ENCODE peak calls at places on chromosomes 7 and 10, in five cellular contexts. E is body of pancreas; B is CD4-positive, alpha-beta memory T cell; A is pancreas; Q is PC-9. G is an unnamed sample. For H3K36me3, the result is how much of the 10 kb centered on the place peaks cover.

GRCh38 chr10:73263948-73264347 is 11.5 kb upstream of the MRPS16 start:
- DNase-seq in B (peak), A (no peak), Q (no peak), E (no peak), G (no peak)

GRCh38 chr7:45670227-45670626 is 96.1 kb downstream of the ADCY1 start:
- DNase-seq in B (no peak), Q (no peak), E (peak), A (no peak), G (no peak)

GRCh38 chr10:118276203-118276602 is 65.9 kb downstream of the FAM204A start:
- DNase-seq in A (no peak), B (no peak), E (no peak), Q (no peak), G (no peak)

GRCh38 chr10:47094636-47095035 is 183.4 kb downstream of the PTPN20 start:
- DNase-seq in Q (no peak), A (no peak), B (no peak), E (no peak), G (no peak)

GRCh38 chr10:91296471-91296870 is 76.0 kb downstream of the PCGF5 start:
- DNase-seq in Q (no peak), A (no peak), B (no peak), E (no peak), G (no peak)

GRCh38 chr10:131703941-131704340 is 196.9 kb upstream of the PPP2R2D start:
- DNase-seq in B (no peak), E (peak), Q (no peak), A (no peak), G (no peak)

GRCh38 chr7:24337180-24337579 is 53.2 kb downstream of the NPY start:
- DNase-seq in A (no peak), Q (no peak), B (no peak), E (no peak), G (no peak)

GRCh38 chr10:4717670-4718069 is 108.3 kb upstream of the AKR1E2 start:
- DNase-seq in B (no peak), Q (no peak), A (no peak), E (no peak), G (no peak)

GRCh38 chr10:29948971-29949370 is 110.4 kb downstream of the JCAD start:
- DNase-seq in A (no peak), E (peak), B (no peak), Q (no peak), G (peak)

GRCh38 chr7:1033546-1034145 is 10.7 kb upstream of the GPR146 start:
- DNase-seq in A (no peak), Q (no peak), B (peak), E (no peak), G (no peak)

GRCh38 chr10:90437452-90437851 is 420.4 kb downstream of the HTR7 start:
- DNase-seq in A (no peak), B (no peak), E (no peak), Q (no peak), G (no peak)

GRCh38 chr7:141158562-141158961 is 84.7 kb downstream of the TMEM178B start:
- DNase-seq in Q (peak), E (no peak), B (no peak), A (peak), G (no peak)

GRCh38 chr10:113997428-113997827 is 46.2 kb upstream of the ADRB1 start:
- DNase-seq in B (no peak), A (peak), Q (no peak), E (peak), G (no peak)

GRCh38 chr7:156673454-156673853 is 32.9 kb downstream of the RNF32 start:
- DNase-seq in A (no peak), Q (no peak), E (no peak), B (no peak), G (no peak)

GRCh38 chr10:75708060-75708459 is 276.6 kb downstream of the LRMDA start:
- DNase-seq in Q (no peak), B (no peak), A (no peak), E (no peak), G (no peak)

GRCh38 chr10:119270893-119271361 is 63.6 kb downstream of the GRK5 start:
- DNase-seq in Q (peak), B (peak), A (peak), E (peak), G (no peak)

DNA sequence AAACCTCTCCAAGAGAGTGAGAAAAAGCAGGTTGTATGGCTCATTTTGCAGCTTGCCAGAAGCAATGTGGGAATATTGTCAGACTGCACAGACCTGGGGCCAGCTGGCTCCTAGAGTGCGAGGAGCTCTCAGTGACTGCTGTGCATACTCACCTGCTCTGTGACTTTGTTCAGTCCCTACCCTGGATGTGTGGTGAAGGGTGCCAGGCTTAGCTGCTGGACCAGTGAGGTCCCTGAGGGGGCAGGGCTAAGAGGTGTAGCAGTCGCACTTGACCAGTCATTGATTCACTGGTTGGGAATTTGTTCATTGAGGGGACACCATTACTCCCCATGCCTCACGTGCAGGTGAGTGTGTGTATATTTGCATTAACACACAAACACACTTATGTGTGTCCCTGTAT is 60.1 kb downstream of the IKZF1 start:
- DNase-seq in Q (no peak), E (no peak), A (no peak), B (no peak), G (no peak)
- H3K36me3 ChIP-seq in Q (under half), E (under half), A (under half), B (under half), G (under half)

GRCh38 chr7:69934475-69934903 is 336.2 kb downstream of the AUTS2 start:
- DNase-seq in Q (no peak), E (no peak), A (no peak), B (no peak), G (no peak)
- H3K36me3 ChIP-seq in Q (under half), E (under half), A (under half), B (under half), G (under half)

GRCh38 chr7:131970602-131971001 is 414.2 kb upstream of the PODXL start:
- DNase-seq in A (no peak), E (no peak), B (no peak), Q (no peak), G (no peak)
- H3K36me3 ChIP-seq in A (under half), E (under half), B (under half), Q (under half), G (under half)

DNA sequence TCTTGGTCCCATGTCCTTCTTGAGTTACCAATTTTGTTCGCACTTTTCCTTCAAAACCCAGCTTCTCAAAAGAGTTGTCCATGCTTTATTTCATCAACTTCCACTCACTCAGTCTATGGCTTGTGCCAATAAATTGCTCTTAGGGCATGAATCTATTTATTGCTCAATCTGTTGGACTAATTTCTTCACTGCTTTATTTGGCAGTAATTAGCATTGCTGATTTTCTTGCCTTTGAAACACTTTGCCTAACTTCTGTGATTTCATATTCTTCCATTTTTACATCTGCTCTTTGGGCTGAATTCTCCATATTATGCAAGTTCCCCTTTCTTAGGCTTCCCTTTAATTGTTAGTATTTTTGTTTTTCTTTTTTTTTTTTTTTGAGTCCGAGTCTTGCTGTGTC is 16.8 kb downstream of the DLD start:
- DNase-seq in A (no peak), Q (no peak), B (no peak), E (no peak), G (no peak)
- H3K36me3 ChIP-seq in A (under half), Q (under half), B (half or more), E (under half), G (under half)

DNA sequence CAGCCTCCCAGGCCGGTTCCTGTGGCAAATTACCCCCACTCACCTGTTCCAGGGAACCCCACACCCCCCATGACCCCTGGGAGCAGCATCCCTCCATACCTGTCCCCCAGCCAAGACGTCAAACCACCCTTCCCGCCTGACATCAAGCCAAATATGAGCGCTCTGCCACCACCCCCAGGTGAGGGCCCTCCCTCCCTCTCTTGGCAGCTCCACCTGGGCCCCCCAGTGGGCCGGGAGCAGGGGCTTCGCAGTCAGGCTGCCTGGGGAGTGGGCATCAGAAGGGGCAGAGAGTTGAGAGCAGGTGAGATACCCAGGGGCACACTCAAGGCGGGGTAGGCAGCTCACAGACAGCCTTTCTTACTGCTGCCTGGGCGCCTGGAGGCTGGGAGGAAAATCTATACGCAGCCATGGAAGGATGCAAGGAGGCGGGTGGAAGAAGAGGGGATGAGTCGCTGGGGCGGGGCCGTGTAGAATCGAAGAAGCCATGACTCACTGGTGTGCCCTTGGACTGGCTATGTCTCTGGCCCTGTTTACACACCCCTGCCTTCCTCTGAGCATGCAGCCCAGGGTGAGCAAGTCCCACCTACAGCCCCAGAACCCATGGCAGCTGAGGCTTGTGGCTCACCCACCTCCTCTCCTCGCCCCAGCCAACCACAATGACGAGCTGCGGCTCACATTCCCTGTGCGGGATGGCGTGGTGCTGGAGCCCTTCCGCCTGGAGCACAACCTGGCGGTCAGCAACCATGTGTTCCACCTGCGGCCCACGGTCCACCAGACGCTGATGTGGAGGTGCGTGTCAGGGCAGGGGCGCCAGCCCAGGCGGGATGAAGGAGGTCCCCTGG is 48.6 kb upstream of the PPIF start:
- DNase-seq in A (no peak), Q (peak), B (no peak), E (no peak), G (peak)
- H3K36me3 ChIP-seq in A (under half), Q (under half), B (under half), E (under half), G (under half)

DNA sequence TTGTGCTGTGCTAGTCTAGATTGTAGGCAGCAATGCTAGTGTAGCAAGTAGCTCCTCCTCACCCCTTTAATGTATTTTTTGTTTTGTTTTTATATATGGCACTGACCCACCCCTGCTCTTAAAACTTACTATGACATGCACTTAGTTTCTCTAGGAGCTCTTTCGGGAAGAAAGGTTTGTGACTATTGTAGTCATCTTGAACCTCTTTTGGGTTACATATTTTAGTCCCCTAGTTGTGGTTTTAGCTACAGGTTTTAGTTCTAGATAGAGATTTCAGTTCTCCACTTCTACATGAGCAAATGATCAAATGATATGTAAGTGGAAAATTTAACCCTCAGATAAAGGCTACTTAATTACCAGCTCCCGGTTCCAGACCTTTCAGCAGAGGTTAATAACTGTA is 14.9 kb downstream of the MINPP1 start:
- DNase-seq in Q (no peak), A (no peak), E (no peak), B (no peak), G (no peak)
- H3K36me3 ChIP-seq in Q (under half), A (under half), E (under half), B (under half), G (under half)

DNA sequence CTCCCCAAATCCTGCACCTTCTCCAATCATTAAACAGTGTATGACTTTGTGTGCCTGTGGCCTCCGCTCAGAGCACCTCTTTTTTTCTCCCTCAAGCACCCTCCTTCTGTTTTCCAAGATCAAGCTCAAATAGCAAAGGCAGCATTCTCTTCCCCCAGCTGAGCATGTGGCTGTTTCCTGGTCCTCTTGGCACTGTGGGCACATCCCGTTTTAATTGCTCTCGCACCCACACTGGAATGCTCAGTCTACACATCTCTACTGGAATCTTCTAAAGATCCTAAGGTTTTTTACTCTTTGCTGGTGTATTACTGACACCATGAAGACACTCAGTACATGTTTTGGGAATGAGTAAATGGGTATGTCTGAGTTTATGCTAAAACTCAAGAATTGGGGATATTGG is 107.4 kb downstream of the WDFY4 start:
- DNase-seq in B (no peak), A (no peak), Q (no peak), E (no peak), G (no peak)
- H3K36me3 ChIP-seq in B (under half), A (under half), Q (under half), E (under half), G (under half)

G was measured in keratinocyte.